ENCODE peak calls at places on chromosomes 2 and 18, in ten cellular contexts. J is HEK293T; E is iris pigment epithelial cell; U is hypothalamus; A is T-helper 9 cell; S is AG10803; K is activated CD4-positive, alpha-beta T cell treated with anti-CD3 and anti-CD28 coated beads, Interleukin-2, amount 50 U/mL, for 24 hours; T is Calu3; X is Panc1; C is nucleus accumbens. L is an unnamed sample.

GRCh38 chr2:1907849-1908533 is 163.7 kb upstream of the PXDN start:
- DNase-seq in J (no peak), E (no peak), U (no peak), A (no peak), S (no peak), K (no peak), T (no peak), X (no peak), C (no peak), L (no peak)

GRCh38 chr18:36075862-36076587 is 8.7 kb upstream of the RPRD1A start:
- DNase-seq in J (no peak), E (peak), U (no peak), A (no peak), S (peak), K (no peak), T (peak), X (peak), C (no peak), L (no peak)

GRCh38 chr18:59799383-59800015 is 100.3 kb upstream of the PMAIP1 start:
- DNase-seq in J (no peak), E (no peak), U (no peak), A (no peak), S (peak), K (no peak), T (no peak), X (no peak), C (no peak), L (no peak)

GRCh38 chr2:73100956-73101355 is 11.8 kb downstream of the RAB11FIP5 start:
- DNase-seq in J (no peak), E (no peak), U (no peak), A (no peak), S (no peak), K (no peak), T (no peak), X (no peak), C (no peak), L (no peak)

GRCh38 chr2:40458271-40458794 is 6.4 kb upstream of the SLC8A1 start:
- DNase-seq in J (no peak), E (no peak), U (no peak), A (no peak), S (no peak), K (no peak), T (no peak), X (no peak), C (no peak), L (no peak)

GRCh38 chr2:25372405-25373268 is 30.9 kb upstream of the DNMT3A start:
- DNase-seq in J (no peak), E (no peak), U (no peak), A (no peak), S (no peak), K (no peak), T (no peak), X (no peak), C (peak), L (no peak)

GRCh38 chr2:236176417-236176816 is 8.2 kb upstream of the GBX2 start:
- DNase-seq in J (peak), E (peak), U (no peak), A (no peak), S (no peak), K (no peak), T (peak), X (no peak), C (no peak), L (no peak)

GRCh38 chr18:52323802-52324201 is 16.2 kb upstream of the DCC start:
- DNase-seq in J (no peak), E (no peak), U (no peak), A (no peak), S (no peak), K (no peak), T (no peak), X (no peak), C (no peak), L (no peak)

GRCh38 chr18:70181015-70181414 is 24.5 kb downstream of the RTTN start:
- DNase-seq in J (no peak), E (peak), U (no peak), A (no peak), S (peak), K (no peak), T (peak), X (no peak), C (no peak), L (no peak)

GRCh38 chr2:170856066-170856465 is 39.4 kb downstream of the GAD1 start:
- DNase-seq in J (no peak), E (no peak), U (no peak), A (no peak), S (no peak), K (no peak), T (no peak), X (no peak), C (no peak), L (no peak)

GRCh38 chr2:208847651-208848050 is 441.1 kb downstream of the PTH2R start:
- DNase-seq in J (no peak), E (no peak), U (no peak), A (no peak), S (no peak), K (no peak), T (no peak), X (no peak), C (no peak), L (no peak)

GRCh38 chr2:121902171-121902591 is 146.7 kb downstream of the TSN start:
- DNase-seq in J (no peak), E (no peak), U (no peak), A (no peak), S (peak), K (no peak), T (no peak), X (no peak), C (no peak), L (no peak)

GRCh38 chr2:204655101-204655500 is 109.8 kb downstream of the PARD3B start:
- DNase-seq in J (no peak), E (peak), U (no peak), A (no peak), S (peak), K (no peak), T (no peak), X (no peak), C (no peak), L (no peak)

GRCh38 chr18:63238711-63239110 is 80.9 kb downstream of the BCL2 start:
- DNase-seq in J (no peak), E (no peak), U (no peak), A (no peak), S (no peak), K (no peak), T (no peak), X (no peak), C (no peak), L (no peak)

GRCh38 chr2:238358763-238359162 is 38.4 kb downstream of the TRAF3IP1 start:
- DNase-seq in J (no peak), E (no peak), U (no peak), A (no peak), S (no peak), K (no peak), T (no peak), X (no peak), C (no peak), L (no peak)

GRCh38 chr2:68190991-68191731 is 33.5 kb downstream of the PNO1 start:
- DNase-seq in J (no peak), E (peak), U (no peak), A (no peak), S (peak), K (no peak), T (no peak), X (peak), C (no peak), L (no peak)

GRCh38 chr2:33712674-33713073 is 113.6 kb upstream of the FAM98A start:
- DNase-seq in J (no peak), E (no peak), U (no peak), A (no peak), S (no peak), K (no peak), T (no peak), X (no peak), C (no peak), L (no peak)

GRCh38 chr2:9668686-9669338 is 38.0 kb upstream of the YWHAQ start:
- DNase-seq in J (no peak), E (peak), U (no peak), A (no peak), S (no peak), K (no peak), T (no peak), X (no peak), C (no peak), L (no peak)

GRCh38 chr2:149409506-149409905 is 79.1 kb downstream of the LYPD6 start:
- DNase-seq in J (no peak), E (no peak), U (no peak), A (no peak), S (no peak), K (no peak), T (no peak), X (no peak), C (no peak), L (no peak)

GRCh38 chr2:8511868-8512612 is 169.8 kb upstream of the ID2 start:
- DNase-seq in J (no peak), E (peak), U (no peak), A (no peak), S (peak), K (no peak), T (no peak), X (no peak), C (no peak), L (no peak)

GRCh38 chr2:119744335-119744939 is 15.3 kb upstream of the PTPN4 start:
- DNase-seq in J (no peak), E (peak), U (no peak), A (no peak), S (no peak), K (no peak), T (peak), X (no peak), C (no peak), L (no peak)

GRCh38 chr2:119126650-119127049 is 31.9 kb downstream of the C1QL2 start:
- DNase-seq in J (peak), E (peak), U (no peak), A (peak), S (no peak), K (peak), T (peak), X (no peak), C (no peak), L (peak)

GRCh38 chr2:86079981-86080911 is 25.4 kb downstream of the POLR1A start:
- DNase-seq in J (peak), E (peak), U (no peak), A (peak), S (peak), K (peak), T (peak), X (peak), C (peak), L (peak)

L was measured in progenitor cell of endocrine pancreas.